ENCODE peak calls at places on chromosomes 3 and 15, in six cellular contexts. A is progenitor cell of endocrine pancreas; T is cardiac fibroblast; O is CD8-positive, alpha-beta T cell; Q is dorsolateral prefrontal cortex; L is AG04450. R is an unnamed sample.

GRCh38 chr3:459376-459710 is 262.8 kb downstream of the CHL1 start:
- DNase-seq in A (no peak), T (no peak), O (no peak), Q (no peak), L (no peak), R (no peak)

GRCh38 chr15:40157748-40158447 is 3.0 kb upstream of the BUB1B start:
- DNase-seq in A (no peak), T (no peak), O (no peak), Q (no peak), L (no peak), R (no peak)

GRCh38 chr3:193853511-193854219 is 260.7 kb downstream of the OPA1 start:
- DNase-seq in A (no peak), T (no peak), O (no peak), Q (no peak), L (no peak), R (no peak)

GRCh38 chr15:33789141-33789540 is 179.2 kb upstream of the CHRM5 start:
- DNase-seq in A (no peak), T (peak), O (no peak), Q (no peak), L (no peak), R (no peak)

GRCh38 chr15:62749445-62749844 is 293.1 kb upstream of the TPM1 start:
- DNase-seq in A (no peak), T (peak), O (no peak), Q (no peak), L (no peak), R (no peak)

GRCh38 chr3:97821413-97821809 is 400 bp upstream of the CRYBG3 start:
- DNase-seq in A (peak), T (no peak), O (peak), Q (peak), L (no peak), R (no peak)

GRCh38 chr3:170189396-170190256 is 8.1 kb upstream of the PHC3 start:
- DNase-seq in A (no peak), T (no peak), O (no peak), Q (no peak), L (no peak), R (no peak)

GRCh38 chr3:171878441-171879225 is 35.5 kb downstream of the TMEM212 start:
- DNase-seq in A (no peak), T (peak), O (no peak), Q (no peak), L (peak), R (no peak)

GRCh38 chr3:152376351-152377183 is 107.8 kb downstream of the MBNL1 start:
- DNase-seq in A (no peak), T (peak), O (no peak), Q (no peak), L (no peak), R (peak)

GRCh38 chr3:69848113-69848512 is 108.8 kb downstream of the MITF start:
- DNase-seq in A (no peak), T (no peak), O (no peak), Q (no peak), L (no peak), R (no peak)

GRCh38 chr15:80081390-80081789 is 21.9 kb downstream of the ZFAND6 start:
- DNase-seq in A (no peak), T (no peak), O (no peak), Q (no peak), L (no peak), R (no peak)

GRCh38 chr3:113736548-113737089 is 9.4 kb downstream of the NAA50 start:
- DNase-seq in A (no peak), T (peak), O (no peak), Q (no peak), L (peak), R (peak)

GRCh38 chr3:71968491-71968890 is 183.5 kb upstream of the PROK2 start:
- DNase-seq in A (no peak), T (no peak), O (no peak), Q (no peak), L (no peak), R (no peak)

GRCh38 chr15:85974348-85974705 is 105.3 kb upstream of the AGBL1 start:
- DNase-seq in A (no peak), T (no peak), O (no peak), Q (no peak), L (no peak), R (no peak)

GRCh38 chr3:194140520-194141414 is 4.8 kb downstream of the HES1 start:
- DNase-seq in A (peak), T (peak), O (no peak), Q (no peak), L (no peak), R (peak)

GRCh38 chr3:41975421-41976103 is 13.7 kb upstream of the ULK4 start:
- DNase-seq in A (no peak), T (peak), O (no peak), Q (no peak), L (no peak), R (no peak)

GRCh38 chr3:171711461-171711860 is 98.8 kb downstream of the PLD1 start:
- DNase-seq in A (no peak), T (no peak), O (no peak), Q (no peak), L (no peak), R (no peak)

GRCh38 chr3:139654637-139655365 is 23.0 kb downstream of the NMNAT3 start:
- DNase-seq in A (no peak), T (no peak), O (no peak), Q (no peak), L (no peak), R (no peak)

GRCh38 chr3:193095366-193095765 is 145.7 kb upstream of the PLAAT1 start:
- DNase-seq in A (no peak), T (no peak), O (no peak), Q (no peak), L (no peak), R (no peak)

GRCh38 chr15:44066211-44066827 is 128.8 kb downstream of the FRMD5 start:
- DNase-seq in A (no peak), T (peak), O (peak), Q (no peak), L (peak), R (peak)
- TF ChIP-seq CTCF in A (peak), T (peak), O (peak), Q (peak), L (peak), R (peak)

GRCh38 chr15:49046113-49046883 is at the start of gene SECISBP2L:
- DNase-seq in A (peak), T (peak), O (peak), Q (peak), L (peak), R (peak)
- TF ChIP-seq CTCF in A (peak), T (peak), O (no peak), Q (peak), L (no peak), R (peak)

DNA sequence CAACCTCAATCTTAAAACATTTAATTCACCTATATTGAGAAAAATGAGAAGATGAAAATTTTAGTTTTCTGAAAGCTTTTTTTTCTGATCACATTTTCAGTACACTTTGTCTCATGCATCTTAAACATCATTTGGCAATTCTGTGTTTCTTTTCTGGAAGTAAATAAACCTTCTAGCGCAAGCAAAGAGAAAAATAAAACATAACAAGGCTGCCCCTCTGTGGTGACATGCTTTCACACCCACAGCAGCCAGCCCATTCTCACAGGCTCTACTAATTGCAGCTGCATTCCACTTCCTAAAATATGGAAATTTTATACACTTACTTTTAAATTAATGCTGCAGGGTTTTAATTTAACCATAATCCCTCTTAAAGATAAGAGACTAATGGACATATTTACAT is 90.0 kb downstream of the NEK10 start:
- DNase-seq in A (no peak), T (peak), O (no peak), Q (peak), L (no peak), R (no peak)
- TF ChIP-seq CTCF in A (peak), T (peak), O (no peak), Q (peak), L (peak), R (peak)

DNA sequence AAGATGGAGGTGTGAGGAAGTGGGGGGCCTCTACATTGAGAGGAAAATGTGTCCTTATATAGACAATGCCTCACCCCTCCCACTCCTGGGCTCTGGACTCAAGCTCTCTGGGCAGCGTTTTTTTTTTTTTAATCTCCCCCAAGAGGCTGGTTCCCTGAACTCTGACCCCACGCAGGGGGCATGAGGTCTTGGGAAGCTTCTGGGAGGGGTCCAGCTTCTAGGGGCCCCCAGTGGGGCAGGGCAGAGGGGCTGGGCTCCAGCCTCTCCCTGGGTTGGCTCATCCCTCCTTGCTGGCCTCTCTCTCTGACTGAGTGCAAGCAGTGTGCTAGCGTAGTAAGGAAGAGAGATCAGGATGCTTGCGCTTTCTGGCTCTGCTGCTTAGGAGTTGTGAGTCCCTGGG is 101.4 kb upstream of the HACD2 start:
- DNase-seq in A (no peak), T (peak), O (no peak), Q (no peak), L (no peak), R (no peak)
- TF ChIP-seq CTCF in A (no peak), T (no peak), O (no peak), Q (no peak), L (no peak), R (no peak)

GRCh38 chr3:133921592-133921991 is 25.9 kb upstream of the RAB6B start:
- DNase-seq in A (no peak), T (no peak), O (no peak), Q (no peak), L (no peak), R (no peak)

GRCh38 chr3:133914839-133915600 is 19.3 kb upstream of the RAB6B start:
- DNase-seq in A (no peak), T (no peak), O (no peak), Q (no peak), L (no peak), R (no peak)

GRCh38 chr3:133910422-133910821 is 14.7 kb upstream of the RAB6B start:
- DNase-seq in A (no peak), T (no peak), O (no peak), Q (no peak), L (no peak), R (no peak)

GRCh38 chr3:133917144-133917543 is 21.5 kb upstream of the RAB6B start:
- DNase-seq in A (no peak), T (no peak), O (no peak), Q (no peak), L (no peak), R (no peak)

GRCh38 chr3:133915685-133916639 is 20.3 kb upstream of the RAB6B start:
- DNase-seq in A (no peak), T (peak), O (no peak), Q (no peak), L (no peak), R (no peak)
- TF ChIP-seq CTCF in A (no peak), T (no peak), O (no peak), Q (no peak), L (no peak), R (no peak)

R was measured in GM13976.